ENCODE peak calls at places on chromosomes 12 and 14, in seven cellular contexts. D is cardiac muscle cell, C is heart right ventricle, L is ovary, Q is stomach, P is IMR-90, F is GM12865. J is an unnamed sample.

GRCh38 chr12:89650239-89650638 is 58.4 kb downstream of the ATP2B1 start:
- DNase-seq in D (peak; percentile 39), C (no peak), L (no peak), Q (no peak), P (peak; percentile 5), F (no peak), J (no peak)

GRCh38 chr12:123449103-123449736 is 8.7 kb upstream of the SNRNP35 start:
- DNase-seq in D (no peak), C (no peak), L (no peak), Q (no peak), P (no peak), F (no peak), J (no peak)

GRCh38 chr14:20440465-20440864 is 4.5 kb upstream of the KLHL33 start:
- DNase-seq in D (no peak), C (no peak), L (no peak), Q (no peak), P (no peak), F (no peak), J (no peak)

GRCh38 chr14:104105822-104106470 is 20.4 kb downstream of the ASPG start:
- DNase-seq in D (no peak), C (no peak), L (peak; percentile 35), Q (peak; percentile 72), P (no peak), F (no peak), J (peak; percentile 56)

GRCh38 chr14:23568600-23569310 is 1.2 kb upstream of the AP1G2 start:
- DNase-seq in D (no peak), C (no peak), L (peak; percentile 50), Q (no peak), P (no peak), F (no peak), J (no peak)

GRCh38 chr14:94390372-94391086 is 2.1 kb upstream of the SERPINA1 start:
- DNase-seq in D (peak; percentile 69), C (peak; percentile 46), L (peak; percentile 43), Q (peak; percentile 83), P (no peak), F (peak; percentile 26), J (peak; percentile 96)

GRCh38 chr12:115199831-115200230 is 515.9 kb upstream of the TBX3 start:
- DNase-seq in D (peak; percentile 62), C (no peak), L (no peak), Q (no peak), P (peak; percentile 80), F (no peak), J (no peak)

GRCh38 chr12:110582286-110583136 is 607 bp downstream of the PPTC7 start:
- DNase-seq in D (peak; percentile 43), C (peak; percentile 55), L (peak; percentile 75), Q (peak; percentile 56), P (peak; percentile 33), F (peak; percentile 89), J (peak; percentile 82)

GRCh38 chr12:104166465-104166864 is 28.5 kb upstream of the NFYB start:
- DNase-seq in D (peak; percentile 82), C (no peak), L (no peak), Q (no peak), P (peak; percentile 60), F (no peak), J (no peak)

GRCh38 chr12:116346751-116347150 is 69.3 kb upstream of the MED13L start:
- DNase-seq in D (peak; percentile 92), C (no peak), L (peak; percentile 46), Q (no peak), P (peak; percentile 94), F (no peak), J (no peak)

GRCh38 chr12:119681139-119681538 is 13.2 kb downstream of the PRKAB1 start:
- DNase-seq in D (no peak), C (no peak), L (no peak), Q (no peak), P (no peak), F (no peak), J (no peak)

GRCh38 chr12:48001426-48002178 is 2.7 kb downstream of the COL2A1 start:
- DNase-seq in D (peak; percentile 43), C (peak; percentile 46), L (peak; percentile 55), Q (peak; percentile 46), P (no peak), F (no peak), J (peak; percentile 37)

GRCh38 chr12:6326316-6326959 is 15.4 kb downstream of the TNFRSF1A start:
- DNase-seq in D (peak; percentile 78), C (peak; percentile 77), L (peak; percentile 77), Q (peak; percentile 46), P (peak; percentile 52), F (peak; percentile 34), J (peak; percentile 59)

GRCh38 chr12:124347805-124348658 is 53.1 kb downstream of the RFLNA start:
- DNase-seq in D (no peak), C (no peak), L (no peak), Q (no peak), P (no peak), F (no peak), J (no peak)

GRCh38 chr14:60090864-60091519 is 731 bp upstream of the PCNX4 start:
- DNase-seq in D (peak; percentile 89), C (peak; percentile 66), L (peak; percentile 71), Q (peak; percentile 33), P (peak; percentile 64), F (peak; percentile 61), J (no peak)

GRCh38 chr14:94679941-94680340 is 67.8 kb downstream of the SERPINA3 start:
- DNase-seq in D (no peak), C (no peak), L (no peak), Q (no peak), P (no peak), F (no peak), J (no peak)

GRCh38 chr12:89493650-89494302 is 30.8 kb downstream of the GALNT4 start:
- DNase-seq in D (no peak), C (no peak), L (no peak), Q (no peak), P (no peak), F (no peak), J (no peak)

GRCh38 chr14:99745307-99745951 is 47.8 kb upstream of the EML1 start:
- DNase-seq in D (no peak), C (no peak), L (no peak), Q (no peak), P (peak; percentile 93), F (no peak), J (peak; percentile 8)

GRCh38 chr14:99742509-99743487 is 50.4 kb upstream of the EML1 start:
- DNase-seq in D (no peak), C (no peak), L (no peak), Q (no peak), P (no peak), F (no peak), J (no peak)

GRCh38 chr14:99744873-99745224 is 48.4 kb upstream of the EML1 start:
- DNase-seq in D (no peak), C (no peak), L (no peak), Q (no peak), P (no peak), F (no peak), J (no peak)

GRCh38 chr14:99742074-99742473 is 51.1 kb upstream of the EML1 start:
- DNase-seq in D (no peak), C (no peak), L (no peak), Q (no peak), P (no peak), F (no peak), J (no peak)

DNA sequence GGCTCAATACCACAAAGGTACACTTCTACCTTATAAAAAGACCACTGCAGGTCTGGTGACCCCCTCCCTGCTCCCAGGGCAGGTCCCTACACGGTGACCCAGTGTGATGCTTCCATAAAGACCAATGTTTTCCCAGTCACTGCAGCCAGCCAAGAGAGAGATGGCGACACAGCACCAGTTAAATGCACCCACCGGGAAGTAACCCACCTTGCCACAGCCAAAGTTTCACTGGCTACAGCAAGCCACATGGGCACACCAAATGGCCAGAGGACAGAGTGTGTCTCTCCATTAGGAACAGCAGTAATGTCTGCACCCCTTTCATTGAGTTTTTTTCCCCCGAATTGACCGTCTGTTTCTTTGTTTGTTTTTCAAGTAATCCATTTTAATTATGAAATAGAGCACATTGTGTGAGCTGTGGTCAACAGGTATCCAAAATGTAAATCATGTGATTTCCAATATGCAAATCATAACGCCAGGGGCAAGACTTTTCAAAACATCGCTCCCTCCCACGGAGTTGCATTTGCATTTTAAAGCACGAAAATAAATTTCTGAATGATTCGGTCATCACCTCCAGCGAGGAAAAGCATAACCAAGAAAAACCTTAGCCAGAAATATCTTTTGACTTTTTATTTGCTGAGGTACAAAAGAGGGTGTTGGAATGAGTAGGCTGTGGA is 48.9 kb upstream of the EML1 start:
- DNase-seq in D (no peak), C (no peak), L (no peak), Q (no peak), P (peak; percentile 67), F (no peak), J (no peak)
- TF ChIP-seq CTCF in D (no peak), C (no peak), L (no peak), Q (no peak), P (peak; percentile 22), F (no peak), J (no peak)

GRCh38 chr14:73953731-73954130 is 3.6 kb downstream of the COQ6 start:
- DNase-seq in D (no peak), C (no peak), L (no peak), Q (no peak), P (no peak), F (no peak), J (no peak)

GRCh38 chr14:73955674-73956073 is 5.6 kb downstream of the COQ6 start:
- DNase-seq in D (no peak), C (no peak), L (no peak), Q (no peak), P (no peak), F (no peak), J (no peak)

GRCh38 chr14:73944432-73945158 is 5.3 kb downstream of the FAM161B start:
- DNase-seq in D (no peak), C (no peak), L (no peak), Q (no peak), P (no peak), F (no peak), J (no peak)

GRCh38 chr14:73945159-73945670 is 4.7 kb downstream of the FAM161B start:
- DNase-seq in D (no peak), C (no peak), L (no peak), Q (peak; percentile 81), P (no peak), F (no peak), J (no peak)

GRCh38 chr14:73949752-73950734 is at the start of the genes COQ6 and FAM161B:
- DNase-seq in D (peak; percentile 97), C (peak; percentile 96), L (peak; percentile 95), Q (peak; percentile 95), P (peak; percentile 96), F (peak; percentile 97), J (peak; percentile 96)
- TF ChIP-seq CTCF in D (no peak), C (no peak), L (peak; percentile 57), Q (no peak), P (peak; percentile 27), F (peak; percentile 27), J (no peak)

GRCh38 chr14:45716506-45716905 is 463.5 kb upstream of the MIS18BP1 start:
- DNase-seq in D (no peak), C (no peak), L (no peak), Q (no peak), P (no peak), F (peak; percentile 9), J (no peak)
- TF ChIP-seq CTCF in D (no peak), C (no peak), L (no peak), Q (no peak), P (no peak), F (no peak), J (no peak)

GRCh38 chr14:30330452-30330851 is 228.5 kb upstream of the G2E3 start:
- DNase-seq in D (peak; percentile 14), C (no peak), L (no peak), Q (no peak), P (no peak), F (no peak), J (no peak)
- TF ChIP-seq CTCF in D (peak; percentile 38), C (peak; percentile 10), L (no peak), Q (no peak), P (peak; percentile 27), F (peak; percentile 24), J (no peak)